ENCODE peak calls at places on chromosome 3, in seven cellular contexts. J, O, Z, F, B, W and I are unnamed samples.

GRCh38 chr3:182795383-182795782 is 2.1 kb downstream of the ATP11B start:
- DNase-seq in O (no peak), F (no peak), B (peak), Z (no peak), W (no peak), J (no peak), I (peak)

GRCh38 chr3:38519651-38520050 is 23.5 kb downstream of the EXOG start:
- DNase-seq in J (no peak), Z (no peak), F (no peak), O (peak), B (no peak), W (no peak), I (no peak)

GRCh38 chr3:32004111-32004790 is 22.7 kb downstream of the ZNF860 start:
- DNase-seq in F (no peak), O (peak), Z (no peak), B (no peak), W (no peak), J (peak), I (peak)

GRCh38 chr3:119322021-119322522 is 27.9 kb downstream of the ARHGAP31 start:
- DNase-seq in W (no peak), B (peak), F (peak), Z (no peak), O (no peak), J (no peak), I (peak)

GRCh38 chr3:53613111-53613510 is 118.7 kb downstream of the CACNA1D start:
- DNase-seq in O (no peak), Z (no peak), F (no peak), B (no peak), W (no peak), J (no peak), I (no peak)

GRCh38 chr3:66400381-66401156 is 100.3 kb downstream of the LRIG1 start:
- DNase-seq in W (no peak), J (no peak), F (no peak), B (no peak), Z (peak), O (no peak), I (no peak)

GRCh38 chr3:21942328-21942727 is 191.3 kb upstream of the ZNF385D start:
- DNase-seq in B (peak), Z (no peak), J (no peak), F (peak), O (no peak), W (no peak), I (peak)

GRCh38 chr3:70310809-70311208 is 1.6 kb downstream of the MDFIC2 start:
- DNase-seq in Z (no peak), O (no peak), B (no peak), F (no peak), J (no peak), W (no peak), I (no peak)

GRCh38 chr3:106678657-106679390 is 698.4 kb upstream of the CCDC54 start:
- DNase-seq in F (no peak), J (no peak), W (no peak), B (no peak), Z (no peak), O (no peak), I (no peak)

GRCh38 chr3:174737966-174738365 is 121.2 kb upstream of the NAALADL2 start:
- DNase-seq in W (no peak), F (no peak), O (no peak), J (no peak), B (no peak), Z (no peak), I (no peak)

GRCh38 chr3:42591811-42592210 is 1.2 kb downstream of the SS18L2 start:
- DNase-seq in J (no peak), Z (no peak), B (no peak), W (no peak), F (no peak), O (no peak), I (no peak)

GRCh38 chr3:67400476-67400875 is 253.9 kb downstream of the SUCLG2 start:
- DNase-seq in B (no peak), O (peak), W (no peak), Z (no peak), F (no peak), J (no peak), I (no peak)

GRCh38 chr3:115113367-115113766 is 33.7 kb downstream of the ZBTB20 start:
- DNase-seq in W (no peak), Z (no peak), F (peak), O (no peak), J (no peak), B (peak), I (peak)

GRCh38 chr3:81382470-81382869 is 379.0 kb downstream of the GBE1 start:
- DNase-seq in B (no peak), W (no peak), F (no peak), J (no peak), Z (no peak), O (no peak), I (no peak)

GRCh38 chr3:165744025-165744424 is 93.2 kb downstream of the BCHE start:
- DNase-seq in Z (no peak), W (no peak), F (no peak), B (no peak), J (no peak), O (no peak), I (no peak)

GRCh38 chr3:71583569-71584215 is at the start of gene FOXP1:
- DNase-seq in Z (peak), J (peak), O (peak), W (peak), F (peak), B (peak), I (peak)

GRCh38 chr3:5428607-5429516 is 241.4 kb downstream of the EDEM1 start:
- DNase-seq in W (no peak), J (no peak), Z (no peak), F (no peak), B (peak), O (no peak), I (no peak)

GRCh38 chr3:102037791-102038190 is 188.5 kb downstream of the NFKBIZ start:
- DNase-seq in W (no peak), O (no peak), F (no peak), J (no peak), Z (no peak), B (no peak), I (no peak)

GRCh38 chr3:14157951-14158350 is 20.4 kb downstream of the XPC start:
- DNase-seq in Z (no peak), B (no peak), F (no peak), W (no peak), J (no peak), O (no peak), I (no peak)

GRCh38 chr3:55750525-55750924 is 263.4 kb upstream of the WNT5A start:
- DNase-seq in F (peak), O (no peak), Z (no peak), J (no peak), W (no peak), B (peak), I (peak)

GRCh38 chr3:124033360-124034015 is 41.6 kb upstream of the ROPN1 start:
- DNase-seq in Z (no peak), F (no peak), B (peak), W (peak), J (peak), O (peak), I (no peak)

GRCh38 chr3:197371521-197372075 is 73.2 kb upstream of the DLG1 start:
- DNase-seq in J (no peak), B (peak), F (no peak), O (no peak), Z (no peak), W (no peak), I (no peak)

GRCh38 chr3:24680214-24680967 is 185.7 kb upstream of the THRB start:
- DNase-seq in B (peak), W (peak), Z (peak), F (no peak), J (peak), O (peak), I (peak)

GRCh38 chr3:50525987-50526386 is 22.6 kb upstream of the CACNA2D2 start:
- DNase-seq in O (peak), F (peak), B (peak), W (peak), J (peak), Z (no peak), I (peak)

DNA sequence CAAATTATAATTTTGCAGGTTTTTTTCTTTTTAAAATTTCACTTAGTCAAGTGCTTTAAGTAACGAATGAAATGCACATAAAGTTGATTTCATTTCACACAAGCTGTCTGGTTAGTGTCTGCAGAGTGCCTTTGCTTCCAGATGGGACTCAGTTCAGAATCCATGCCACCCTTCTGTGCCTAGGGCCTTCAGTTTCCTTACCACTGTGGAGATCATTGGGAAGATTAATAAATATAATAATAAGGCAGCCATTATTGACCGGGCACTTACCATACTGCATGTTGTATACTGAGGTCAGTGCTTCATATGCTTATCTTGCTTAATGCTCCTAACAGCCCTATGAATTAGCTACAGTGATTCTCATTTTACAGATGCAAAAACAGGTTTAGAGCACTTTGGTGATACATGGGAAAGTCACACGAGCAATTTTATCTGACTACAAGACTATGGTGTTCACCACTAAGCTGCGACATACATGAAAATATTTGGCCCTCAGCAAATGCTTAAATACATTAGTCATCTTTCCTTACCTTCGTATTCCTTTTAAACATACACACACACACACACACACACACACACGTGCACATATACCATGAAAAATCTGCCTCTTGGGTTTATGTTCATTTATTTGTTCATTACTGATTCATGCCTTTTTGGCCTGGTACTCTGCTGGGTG is 3.0 kb downstream of the NMNAT3 start:
- DNase-seq in Z (no peak), B (no peak), W (no peak), J (no peak), O (no peak), F (no peak), I (peak)
- H4K8ac ChIP-seq in Z (no peak), B (no peak), W (no peak), J (no peak), O (no peak), F (no peak), I (no peak)

DNA sequence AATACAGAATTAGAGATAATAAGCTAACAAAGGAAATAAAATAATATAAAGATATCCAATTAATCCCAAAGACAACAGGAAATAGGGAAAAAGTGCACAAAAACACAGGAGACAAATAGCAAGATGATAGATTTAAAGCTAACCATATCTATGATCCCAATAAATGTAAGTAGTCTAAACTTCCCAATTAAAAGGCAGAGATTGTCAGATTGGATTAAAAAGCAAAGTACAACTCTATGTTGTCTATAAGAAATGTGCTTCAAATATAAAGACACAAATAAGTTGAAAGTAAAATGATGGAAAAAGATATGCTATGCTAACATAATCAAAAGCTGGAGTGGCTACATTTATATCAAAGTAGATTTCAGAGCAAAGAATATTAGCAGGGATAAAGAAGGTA is 133.1 kb upstream of the ATP2B2 start:
- DNase-seq in Z (no peak), F (no peak), J (no peak), O (no peak), B (no peak), W (no peak), I (no peak)
- H4K8ac ChIP-seq in Z (no peak), F (no peak), J (no peak), O (no peak), B (no peak), W (no peak), I (no peak)

GRCh38 chr3:141341536-141341935 is 26.8 kb upstream of the ZBTB38 start:
- DNase-seq in Z (no peak), B (no peak), W (no peak), J (no peak), F (no peak), O (no peak), I (no peak)

GRCh38 chr3:141338881-141339280 is 29.4 kb upstream of the ZBTB38 start:
- DNase-seq in Z (no peak), W (no peak), O (no peak), J (no peak), F (no peak), B (no peak), I (no peak)

GRCh38 chr3:141345528-141345927 is 22.8 kb upstream of the ZBTB38 start:
- DNase-seq in Z (no peak), W (no peak), J (no peak), F (no peak), O (no peak), B (no peak), I (no peak)

GRCh38 chr3:141343824-141344223 is 24.5 kb upstream of the ZBTB38 start:
- DNase-seq in F (no peak), W (no peak), Z (no peak), O (no peak), B (no peak), J (no peak), I (no peak)

GRCh38 chr3:141342386-141342785 is 25.9 kb upstream of the ZBTB38 start:
- DNase-seq in J (no peak), F (no peak), W (no peak), O (no peak), Z (no peak), B (no peak), I (no peak)
- H4K8ac ChIP-seq in J (no peak), F (no peak), W (no peak), O (no peak), Z (no peak), B (no peak), I (no peak)

GRCh38 chr3:128650096-128651050 is at the start of gene RPN1:
- DNase-seq in W (peak), Z (peak), J (peak), F (peak), O (peak), B (peak), I (peak)
- H4K8ac ChIP-seq in W (peak), Z (peak), J (no peak), F (peak), O (peak), B (peak), I (peak)

DNA sequence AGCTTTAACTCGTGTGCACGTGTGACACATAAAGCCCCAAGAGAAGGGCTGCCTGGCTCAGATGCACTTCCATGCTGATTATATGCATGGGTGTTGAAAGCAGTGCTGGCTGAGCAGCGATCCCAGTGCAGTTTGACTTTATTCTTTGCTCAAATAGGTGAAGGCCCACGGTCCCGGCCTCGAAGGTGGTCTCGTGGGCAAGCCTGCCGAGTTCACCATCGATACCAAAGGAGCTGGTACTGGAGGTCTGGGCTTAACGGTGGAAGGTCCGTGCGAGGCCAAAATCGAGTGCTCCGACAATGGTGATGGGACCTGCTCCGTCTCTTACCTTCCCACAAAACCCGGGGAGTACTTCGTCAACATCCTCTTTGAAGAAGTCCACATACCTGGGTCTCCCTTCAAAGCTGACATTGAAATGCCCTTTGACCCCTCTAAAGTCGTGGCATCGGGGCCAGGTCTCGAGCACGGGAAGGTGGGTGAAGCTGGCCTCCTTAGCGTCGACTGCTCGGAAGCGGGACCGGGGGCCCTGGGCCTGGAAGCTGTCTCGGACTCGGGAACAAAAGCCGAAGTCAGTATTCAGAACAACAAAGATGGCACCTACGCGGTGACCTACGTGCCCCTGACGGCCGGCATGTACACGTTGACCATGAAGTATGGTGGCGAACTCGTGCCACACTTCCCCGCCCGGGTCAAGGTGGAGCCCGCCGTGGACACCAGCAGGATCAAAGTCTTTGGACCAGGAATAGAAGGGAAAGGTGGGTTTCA is 87.7 kb downstream of the DNASE1L3 start:
- DNase-seq in Z (no peak), J (no peak), B (no peak), O (no peak), F (no peak), W (no peak), I (no peak)
- H4K8ac ChIP-seq in Z (no peak), J (no peak), B (no peak), O (no peak), F (no peak), W (no peak), I (no peak)

GRCh38 chr3:171362575-171362974 is 97.6 kb downstream of the TNIK start:
- DNase-seq in Z (no peak), F (no peak), B (no peak), W (no peak), J (no peak), O (no peak), I (no peak)

GRCh38 chr3:171365489-171365888 is 94.7 kb downstream of the TNIK start:
- DNase-seq in O (no peak), F (no peak), W (no peak), J (no peak), Z (no peak), B (no peak), I (no peak)

GRCh38 chr3:171364500-171364899 is 95.7 kb downstream of the TNIK start:
- DNase-seq in J (no peak), W (no peak), Z (no peak), F (no peak), O (no peak), B (no peak), I (no peak)

GRCh38 chr3:171366043-171366442 is 94.2 kb downstream of the TNIK start:
- DNase-seq in O (no peak), W (no peak), J (no peak), F (no peak), Z (no peak), B (no peak), I (no peak)

GRCh38 chr3:171363211-171363610 is 97.0 kb downstream of the TNIK start:
- DNase-seq in F (no peak), O (no peak), J (no peak), W (no peak), Z (no peak), B (no peak), I (no peak)
- H4K8ac ChIP-seq in F (no peak), O (no peak), J (no peak), W (no peak), Z (no peak), B (no peak), I (no peak)

DNA sequence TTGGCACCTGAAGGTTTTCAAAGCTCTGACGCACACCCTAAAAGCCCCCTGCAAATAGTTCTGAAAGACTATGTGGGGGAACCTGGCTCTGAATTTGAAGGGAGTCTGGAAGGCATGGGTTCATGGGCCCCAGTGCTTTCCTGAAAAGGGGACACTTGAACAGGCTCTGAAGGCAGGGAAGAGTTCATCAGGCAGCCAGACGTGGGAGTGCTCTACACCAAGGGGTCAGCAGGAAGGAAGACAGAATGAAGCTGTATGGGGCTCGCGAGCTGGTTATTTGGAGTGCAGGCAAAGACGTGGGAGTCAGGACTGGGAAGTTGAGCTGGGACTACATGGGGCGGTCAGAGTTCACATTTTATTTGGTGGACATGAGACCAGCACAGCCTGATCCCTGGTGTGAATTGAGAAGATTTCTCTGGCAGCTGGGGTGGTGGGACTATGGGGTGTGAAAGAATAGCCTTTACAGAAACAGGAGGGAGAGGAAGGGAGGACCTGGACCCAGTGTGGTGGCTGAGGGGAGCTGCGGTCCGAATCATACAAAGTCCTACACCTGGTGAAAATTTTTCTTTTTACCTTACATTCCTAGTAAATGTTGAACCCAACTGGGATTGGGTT is 12.6 kb downstream of the ABHD6 start:
- DNase-seq in O (no peak), F (no peak), Z (peak), J (no peak), B (no peak), W (no peak), I (no peak)
- H4K8ac ChIP-seq in O (no peak), F (no peak), Z (no peak), J (no peak), B (peak), W (no peak), I (no peak)

DNA sequence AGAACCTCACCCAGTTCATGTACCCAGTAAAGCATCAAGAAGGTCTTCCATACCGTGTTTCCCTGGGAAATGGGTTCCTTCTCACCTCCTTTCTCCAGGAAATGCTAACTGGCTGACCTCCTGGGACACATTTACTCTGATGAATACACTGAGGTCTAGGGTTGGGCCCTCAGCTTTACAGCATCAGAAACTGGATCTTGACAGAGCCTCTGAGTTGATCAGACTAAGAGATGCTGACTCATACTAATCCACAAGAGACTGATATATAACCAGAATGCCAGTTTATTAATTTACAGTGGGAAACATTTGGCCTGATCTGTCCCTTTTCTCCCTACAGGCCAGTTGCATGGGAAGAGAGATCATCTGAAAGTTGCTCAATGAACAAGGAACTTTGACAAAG is 55.8 kb downstream of the GTF2E1 start:
- DNase-seq in B (no peak), J (no peak), F (peak), Z (no peak), O (no peak), W (no peak), I (no peak)
- H4K8ac ChIP-seq in B (no peak), J (no peak), F (no peak), Z (no peak), O (no peak), W (no peak), I (no peak)

DNA sequence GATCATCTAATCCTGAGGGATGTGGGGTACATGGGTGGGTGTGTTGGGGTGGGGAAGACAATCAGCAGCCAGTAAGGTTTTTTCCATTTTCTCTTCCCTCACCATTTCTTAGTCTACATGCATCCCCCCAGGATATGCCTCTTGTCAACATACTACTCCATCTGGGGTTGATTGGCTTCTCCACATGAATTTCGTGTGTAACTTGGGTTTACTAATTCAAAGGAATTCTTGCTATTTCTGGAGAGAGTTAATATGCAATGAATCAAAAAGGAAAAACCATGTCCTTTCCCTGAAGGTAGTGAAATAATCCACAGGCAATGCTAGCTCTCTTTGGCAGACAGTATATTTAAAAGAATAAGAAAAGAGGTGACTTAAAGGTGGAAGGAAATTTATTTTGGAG is 198.4 kb downstream of the EBLN2 start:
- DNase-seq in F (no peak), Z (no peak), B (no peak), W (no peak), J (no peak), O (no peak), I (no peak)
- H4K8ac ChIP-seq in F (no peak), Z (no peak), B (no peak), W (no peak), J (no peak), O (no peak), I (no peak)